ENCODE peak calls at places on chromosomes 6 and 20, in five cellular contexts. Y is sigmoid colon, D is brain microvascular endothelial cell, A is heart left ventricle, O is RWPE2. B is an unnamed sample. For H3K27me3, the result is how much of the 10 kb centered on the place peaks cover.

GRCh38 chr20:11274137-11274536 is 600.3 kb upstream of the JAG1 start:
- DNase-seq in Y (no peak), D (peak), A (no peak), O (no peak), B (peak)

GRCh38 chr6:150685860-150686259 is 86.2 kb downstream of the PLEKHG1 start:
- DNase-seq in Y (no peak), D (no peak), A (no peak), O (no peak), B (no peak)

GRCh38 chr6:43468748-43469681 is 8.4 kb upstream of the TJAP1 start:
- DNase-seq in Y (no peak), D (no peak), A (no peak), O (no peak), B (no peak)

GRCh38 chr6:148817689-148818088 is 70.9 kb downstream of the UST start:
- DNase-seq in Y (no peak), D (no peak), A (no peak), O (no peak), B (no peak)

GRCh38 chr20:57159945-57160610 is 106.4 kb downstream of the BMP7 start:
- DNase-seq in Y (peak), D (no peak), A (no peak), O (peak), B (no peak)

GRCh38 chr6:2738373-2738979 is 12.2 kb downstream of the MYLK4 start:
- DNase-seq in Y (no peak), D (peak), A (no peak), O (no peak), B (peak)

GRCh38 chr6:105397987-105398386 is 4.9 kb downstream of the PREP start:
- DNase-seq in Y (no peak), D (no peak), A (no peak), O (no peak), B (no peak)

GRCh38 chr6:119445666-119446622 is 96.4 kb upstream of the MAN1A1 start:
- DNase-seq in Y (no peak), D (peak), A (no peak), O (no peak), B (no peak)

GRCh38 chr20:13234961-13235360 is 13.9 kb downstream of the ISM1 start:
- DNase-seq in Y (no peak), D (no peak), A (no peak), O (no peak), B (no peak)

GRCh38 chr20:49669601-49670189 is 44.0 kb downstream of the B4GALT5 start:
- DNase-seq in Y (no peak), D (no peak), A (no peak), O (no peak), B (no peak)

GRCh38 chr6:4301871-4302270 is 166.5 kb upstream of the ECI2 start:
- DNase-seq in Y (no peak), D (no peak), A (no peak), O (no peak), B (no peak)

GRCh38 chr20:62023935-62024334 is 41.7 kb downstream of the TAF4 start:
- DNase-seq in Y (no peak), D (no peak), A (no peak), O (no peak), B (no peak)

GRCh38 chr6:163036251-163036650 is 308.5 kb downstream of the PACRG start:
- DNase-seq in Y (no peak), D (no peak), A (no peak), O (no peak), B (no peak)

GRCh38 chr6:169785566-169785965 is 34.1 kb downstream of the ERMARD start:
- DNase-seq in Y (no peak), D (no peak), A (no peak), O (no peak), B (no peak)

GRCh38 chr20:25017257-25017803 is 24.8 kb upstream of the APMAP start:
- DNase-seq in Y (peak), D (no peak), A (peak), O (peak), B (peak)

GRCh38 chr6:84588697-84589080 is 175.7 kb downstream of the TBX18 start:
- DNase-seq in Y (no peak), D (no peak), A (no peak), O (no peak), B (no peak)

GRCh38 chr6:52595796-52596130 is 18.9 kb upstream of the TRAM2 start:
- DNase-seq in Y (no peak), D (no peak), A (no peak), O (no peak), B (no peak)

GRCh38 chr6:137489410-137490371 is 4.5 kb downstream of the OLIG3 start:
- DNase-seq in Y (no peak), D (no peak), A (no peak), O (no peak), B (no peak)

GRCh38 chr6:80227545-80227944 is 121.1 kb downstream of the BCKDHB start:
- DNase-seq in Y (no peak), D (no peak), A (no peak), O (no peak), B (no peak)

GRCh38 chr6:42313941-42314570 is 96.4 kb upstream of the MRPS10 start:
- DNase-seq in Y (no peak), D (peak), A (no peak), O (no peak), B (no peak)

GRCh38 chr6:163802267-163802666 is 387.7 kb downstream of the QKI start:
- DNase-seq in Y (no peak), D (no peak), A (no peak), O (no peak), B (no peak)

GRCh38 chr6:163010145-163010544 is 282.4 kb downstream of the PACRG start:
- DNase-seq in Y (no peak), D (no peak), A (no peak), O (no peak), B (no peak)

GRCh38 chr6:2026133-2026532 is 219.3 kb downstream of the GMDS start:
- DNase-seq in Y (no peak), D (no peak), A (no peak), O (no peak), B (no peak)

GRCh38 chr20:16194961-16195360 is 378.3 kb downstream of the KIF16B start:
- DNase-seq in Y (no peak), D (no peak), A (no peak), O (no peak), B (no peak)

GRCh38 chr6:112357801-112358200 is 10.7 kb downstream of the RFPL4B start:
- DNase-seq in Y (no peak), D (peak), A (no peak), O (no peak), B (no peak)

GRCh38 chr20:4835244-4836177 is 113.8 kb downstream of the PRND start:
- DNase-seq in Y (peak), D (no peak), A (peak), O (no peak), B (no peak)

GRCh38 chr20:48478370-48478769 is 349.4 kb downstream of the PREX1 start:
- DNase-seq in Y (no peak), D (no peak), A (no peak), O (no peak), B (no peak)

GRCh38 chr6:98875375-98875774 is 41.0 kb downstream of the POU3F2 start:
- DNase-seq in Y (no peak), D (no peak), A (no peak), O (no peak), B (no peak)

GRCh38 chr6:16047435-16047834 is 81.5 kb upstream of the MYLIP start:
- DNase-seq in Y (no peak), D (no peak), A (no peak), O (no peak), B (no peak)

GRCh38 chr20:31595654-31596411 is 9.3 kb upstream of the ID1 start:
- DNase-seq in Y (peak), D (no peak), A (peak), O (peak), B (peak)

GRCh38 chr6:150766201-150766997 is 99.1 kb upstream of the MTHFD1L start:
- DNase-seq in Y (no peak), D (no peak), A (no peak), O (no peak), B (no peak)

GRCh38 chr6:16331328-16332174 is 93.2 kb downstream of the GMPR start:
- DNase-seq in Y (peak), D (peak), A (peak), O (no peak), B (peak)

GRCh38 chr6:31441368-31442267 is 38.2 kb downstream of the MICA start:
- DNase-seq in Y (peak), D (peak), A (peak), O (peak), B (peak)

GRCh38 chr6:41344865-41345264 is 9.5 kb downstream of the NCR2 start:
- DNase-seq in Y (no peak), D (no peak), A (no peak), O (no peak), B (no peak)

GRCh38 chr6:124433369-124434064 is 528.7 kb upstream of the RNF217 start:
- DNase-seq in Y (no peak), D (no peak), A (no peak), O (no peak), B (no peak)
- H3K27me3 ChIP-seq in Y (under half), D (under half), A (under half), O (under half), B (under half)

GRCh38 chr6:28606424-28607391 is 81.0 kb downstream of the GPX5 start:
- DNase-seq in Y (no peak), D (peak), A (no peak), O (no peak), B (no peak)
- H3K27me3 ChIP-seq in Y (under half), D (under half), A (half or more), O (under half), B (under half)

GRCh38 chr20:39083781-39084180 is 121.6 kb downstream of the DHX35 start:
- DNase-seq in Y (no peak), D (no peak), A (no peak), O (no peak), B (no peak)
- H3K27me3 ChIP-seq in Y (under half), D (under half), A (under half), O (under half), B (under half)

GRCh38 chr20:64039293-64040160 is 3.5 kb downstream of the C20orf204 start:
- DNase-seq in Y (no peak), D (no peak), A (no peak), O (no peak), B (no peak)
- H3K27me3 ChIP-seq in Y (under half), D (under half), A (half or more), O (under half), B (under half)

GRCh38 chr6:34104628-34105027 is 41.3 kb downstream of the GRM4 start:
- DNase-seq in Y (no peak), D (no peak), A (no peak), O (no peak), B (no peak)
- H3K27me3 ChIP-seq in Y (under half), D (under half), A (under half), O (under half), B (under half)